ENCODE peak calls at places on chromosomes 12 and 14, in seven cellular contexts. W is CMK; X is lower lobe of right lung; B is astrocyte of the spinal cord; R is activated T-helper 1 cell treated with anti-CD3 and anti-CD28 coated beads, Interleukin-12 subunit alpha, Interleukin-12 subunit beta, Interleukin-2, Interleukin-4 antibody, amounts not matched to agents 30 ng/mL and 10 ng/mL and 1 ng/mL, durations not matched to agents 14 hours and 24 hours and 36 hours; D is astrocyte; Y is adipocyte. S is an unnamed sample.

GRCh38 chr12:58915634-58916033 is 4.7 kb downstream of the LRIG3 start:
- DNase-seq in W (no peak), X (no peak), B (peak), R (no peak), D (peak), Y (peak), S (no peak)

GRCh38 chr12:111557271-111558106 is 41.6 kb downstream of the ATXN2 start:
- DNase-seq in W (no peak), X (no peak), B (peak), R (no peak), D (peak), Y (peak), S (no peak)

GRCh38 chr12:122226366-122227222 is 742 bp upstream of the DIABLO start:
- DNase-seq in W (no peak), X (no peak), B (no peak), R (no peak), D (no peak), Y (no peak), S (no peak)

GRCh38 chr12:65511134-65511912 is 232.8 kb downstream of the MSRB3 start:
- DNase-seq in W (no peak), X (no peak), B (peak), R (no peak), D (no peak), Y (no peak), S (peak)

GRCh38 chr12:121423682-121424631 is 24.0 kb downstream of the RNF34 start:
- DNase-seq in W (no peak), X (no peak), B (no peak), R (no peak), D (no peak), Y (peak), S (no peak)

GRCh38 chr12:70052931-70053497 is 190.2 kb upstream of the CNOT2 start:
- DNase-seq in W (no peak), X (no peak), B (peak), R (no peak), D (peak), Y (peak), S (peak)

GRCh38 chr14:68544150-68544892 is 248.5 kb downstream of the ZFP36L1 start:
- DNase-seq in W (no peak), X (no peak), B (peak), R (no peak), D (peak), Y (peak), S (peak)

GRCh38 chr12:58341791-58342190 is 400.4 kb downstream of the ATP23 start:
- DNase-seq in W (no peak), X (no peak), B (peak), R (no peak), D (peak), Y (peak), S (no peak)

GRCh38 chr12:14775652-14776020 is 27.6 kb downstream of the WBP11 start:
- DNase-seq in W (no peak), X (no peak), B (no peak), R (no peak), D (peak), Y (peak), S (no peak)